ENCODE peak calls at places on chromosomes 3 and 15, in ten cellular contexts. One of them, this sample, is unnamed.

GRCh38 chr3:43153189-43154083 is 47.6 kb upstream of the POMGNT2 start:
- DNase-seq in fibroblast of the conjunctiva: peak
- DNase-seq in sciatic nerve: no peak
- DNase-seq in lower lobe of right lung: no peak
- DNase-seq in NCI-H2171 treated with DMSO at 0.1 percent for 48 hours: no peak
- DNase-seq in hypothalamus: peak
- DNase-seq in GM13977: no peak
- DNase-seq in substantia nigra: peak
- DNase-seq in GM20000: no peak
- DNase-seq in T-helper 1 cell: no peak
- DNase-seq in this sample: peak

GRCh38 chr3:42014949-42015533 is 53.1 kb upstream of the ULK4 start:
- DNase-seq in substantia nigra: peak
- DNase-seq in hypothalamus: no peak
- DNase-seq in GM20000: peak
- DNase-seq in fibroblast of the conjunctiva: no peak
- DNase-seq in lower lobe of right lung: peak
- DNase-seq in sciatic nerve: peak
- DNase-seq in NCI-H2171 treated with DMSO at 0.1 percent for 48 hours: peak
- DNase-seq in GM13977: peak
- DNase-seq in T-helper 1 cell: no peak
- DNase-seq in this sample: peak

GRCh38 chr3:56456117-56456516 is 12.2 kb downstream of the ERC2 start:
- DNase-seq in fibroblast of the conjunctiva: no peak
- DNase-seq in sciatic nerve: no peak
- DNase-seq in T-helper 1 cell: no peak
- DNase-seq in lower lobe of right lung: no peak
- DNase-seq in GM13977: no peak
- DNase-seq in substantia nigra: no peak
- DNase-seq in GM20000: no peak
- DNase-seq in hypothalamus: no peak
- DNase-seq in NCI-H2171 treated with DMSO at 0.1 percent for 48 hours: no peak
- DNase-seq in this sample: no peak

GRCh38 chr3:115517457-115518050 is 105.8 kb upstream of the GAP43 start:
- DNase-seq in substantia nigra: no peak
- DNase-seq in GM13977: no peak
- DNase-seq in lower lobe of right lung: no peak
- DNase-seq in fibroblast of the conjunctiva: no peak
- DNase-seq in NCI-H2171 treated with DMSO at 0.1 percent for 48 hours: no peak
- DNase-seq in GM20000: no peak
- DNase-seq in T-helper 1 cell: no peak
- DNase-seq in sciatic nerve: no peak
- DNase-seq in hypothalamus: no peak
- DNase-seq in this sample: no peak

GRCh38 chr3:17782751-17783150 is 40.3 kb upstream of the TBC1D5 start:
- DNase-seq in T-helper 1 cell: no peak
- DNase-seq in NCI-H2171 treated with DMSO at 0.1 percent for 48 hours: no peak
- DNase-seq in GM13977: no peak
- DNase-seq in substantia nigra: no peak
- DNase-seq in GM20000: no peak
- DNase-seq in lower lobe of right lung: no peak
- DNase-seq in sciatic nerve: no peak
- DNase-seq in fibroblast of the conjunctiva: no peak
- DNase-seq in hypothalamus: no peak
- DNase-seq in this sample: no peak

GRCh38 chr15:52334491-52335160 is 39.0 kb upstream of the MYO5C start:
- DNase-seq in fibroblast of the conjunctiva: no peak
- DNase-seq in sciatic nerve: no peak
- DNase-seq in lower lobe of right lung: no peak
- DNase-seq in GM20000: no peak
- DNase-seq in GM13977: no peak
- DNase-seq in NCI-H2171 treated with DMSO at 0.1 percent for 48 hours: no peak
- DNase-seq in substantia nigra: no peak
- DNase-seq in hypothalamus: no peak
- DNase-seq in T-helper 1 cell: no peak
- DNase-seq in this sample: no peak

GRCh38 chr3:53708001-53708621 is 138.1 kb downstream of the CHDH start:
- DNase-seq in T-helper 1 cell: no peak
- DNase-seq in lower lobe of right lung: peak
- DNase-seq in GM20000: no peak
- DNase-seq in sciatic nerve: no peak
- DNase-seq in fibroblast of the conjunctiva: no peak
- DNase-seq in GM13977: no peak
- DNase-seq in substantia nigra: no peak
- DNase-seq in hypothalamus: no peak
- DNase-seq in NCI-H2171 treated with DMSO at 0.1 percent for 48 hours: no peak
- DNase-seq in this sample: peak

GRCh38 chr3:174775603-174776002 is 83.5 kb upstream of the NAALADL2 start:
- DNase-seq in GM20000: no peak
- DNase-seq in hypothalamus: no peak
- DNase-seq in lower lobe of right lung: no peak
- DNase-seq in T-helper 1 cell: no peak
- DNase-seq in GM13977: no peak
- DNase-seq in fibroblast of the conjunctiva: no peak
- DNase-seq in substantia nigra: no peak
- DNase-seq in sciatic nerve: no peak
- DNase-seq in NCI-H2171 treated with DMSO at 0.1 percent for 48 hours: no peak
- DNase-seq in this sample: no peak

GRCh38 chr3:100403956-100404548 is 2.7 kb downstream of the LNP1 start:
- DNase-seq in hypothalamus: no peak
- DNase-seq in sciatic nerve: no peak
- DNase-seq in substantia nigra: no peak
- DNase-seq in NCI-H2171 treated with DMSO at 0.1 percent for 48 hours: no peak
- DNase-seq in lower lobe of right lung: no peak
- DNase-seq in GM20000: no peak
- DNase-seq in T-helper 1 cell: no peak
- DNase-seq in GM13977: no peak
- DNase-seq in fibroblast of the conjunctiva: no peak
- DNase-seq in this sample: no peak

GRCh38 chr3:184563569-184563925 is 2.0 kb downstream of the EPHB3 start:
- DNase-seq in sciatic nerve: no peak
- DNase-seq in GM20000: no peak
- DNase-seq in lower lobe of right lung: no peak
- DNase-seq in T-helper 1 cell: no peak
- DNase-seq in hypothalamus: peak
- DNase-seq in NCI-H2171 treated with DMSO at 0.1 percent for 48 hours: no peak
- DNase-seq in substantia nigra: no peak
- DNase-seq in GM13977: no peak
- DNase-seq in fibroblast of the conjunctiva: no peak
- DNase-seq in this sample: no peak

GRCh38 chr15:60218256-60218655 is 179.5 kb downstream of the ANXA2 start:
- DNase-seq in hypothalamus: no peak
- DNase-seq in fibroblast of the conjunctiva: no peak
- DNase-seq in GM20000: no peak
- DNase-seq in substantia nigra: no peak
- DNase-seq in NCI-H2171 treated with DMSO at 0.1 percent for 48 hours: no peak
- DNase-seq in GM13977: no peak
- DNase-seq in lower lobe of right lung: no peak
- DNase-seq in sciatic nerve: no peak
- DNase-seq in T-helper 1 cell: no peak
- DNase-seq in this sample: no peak

GRCh38 chr15:94792166-94792565 is 560.8 kb downstream of the MCTP2 start:
- DNase-seq in hypothalamus: no peak
- DNase-seq in T-helper 1 cell: no peak
- DNase-seq in NCI-H2171 treated with DMSO at 0.1 percent for 48 hours: no peak
- DNase-seq in substantia nigra: no peak
- DNase-seq in fibroblast of the conjunctiva: no peak
- DNase-seq in GM13977: no peak
- DNase-seq in lower lobe of right lung: no peak
- DNase-seq in sciatic nerve: no peak
- DNase-seq in GM20000: no peak
- DNase-seq in this sample: no peak

GRCh38 chr15:71078506-71079207 is 36.6 kb upstream of the THSD4 start:
- DNase-seq in NCI-H2171 treated with DMSO at 0.1 percent for 48 hours: no peak
- DNase-seq in GM13977: no peak
- DNase-seq in lower lobe of right lung: no peak
- DNase-seq in GM20000: no peak
- DNase-seq in T-helper 1 cell: no peak
- DNase-seq in substantia nigra: no peak
- DNase-seq in fibroblast of the conjunctiva: no peak
- DNase-seq in sciatic nerve: no peak
- DNase-seq in hypothalamus: no peak
- DNase-seq in this sample: no peak

GRCh38 chr15:89328398-89329254 is 6.0 kb downstream of the POLG start:
- DNase-seq in substantia nigra: no peak
- DNase-seq in fibroblast of the conjunctiva: no peak
- DNase-seq in sciatic nerve: no peak
- DNase-seq in lower lobe of right lung: no peak
- DNase-seq in hypothalamus: no peak
- DNase-seq in GM13977: no peak
- DNase-seq in NCI-H2171 treated with DMSO at 0.1 percent for 48 hours: no peak
- DNase-seq in T-helper 1 cell: no peak
- DNase-seq in GM20000: no peak
- DNase-seq in this sample: no peak

GRCh38 chr3:96756516-96756915 is 57.9 kb upstream of the EPHA6 start:
- DNase-seq in substantia nigra: no peak
- DNase-seq in fibroblast of the conjunctiva: no peak
- DNase-seq in NCI-H2171 treated with DMSO at 0.1 percent for 48 hours: no peak
- DNase-seq in GM20000: no peak
- DNase-seq in T-helper 1 cell: no peak
- DNase-seq in lower lobe of right lung: no peak
- DNase-seq in GM13977: no peak
- DNase-seq in hypothalamus: no peak
- DNase-seq in sciatic nerve: no peak
- DNase-seq in this sample: no peak

GRCh38 chr3:10224794-10225660 is 23.2 kb upstream of the TATDN2 start:
- DNase-seq in GM13977: peak
- DNase-seq in sciatic nerve: peak
- DNase-seq in T-helper 1 cell: peak
- DNase-seq in fibroblast of the conjunctiva: peak
- DNase-seq in hypothalamus: peak
- DNase-seq in GM20000: peak
- DNase-seq in lower lobe of right lung: peak
- DNase-seq in NCI-H2171 treated with DMSO at 0.1 percent for 48 hours: peak
- DNase-seq in substantia nigra: peak
- DNase-seq in this sample: peak

GRCh38 chr15:40263036-40263754 is 19.7 kb downstream of the ANKRD63 start:
- DNase-seq in substantia nigra: no peak
- DNase-seq in GM20000: no peak
- DNase-seq in GM13977: no peak
- DNase-seq in NCI-H2171 treated with DMSO at 0.1 percent for 48 hours: no peak
- DNase-seq in T-helper 1 cell: no peak
- DNase-seq in sciatic nerve: no peak
- DNase-seq in fibroblast of the conjunctiva: peak
- DNase-seq in hypothalamus: no peak
- DNase-seq in lower lobe of right lung: no peak
- DNase-seq in this sample: no peak

GRCh38 chr3:48474619-48475018 is 28.1 kb downstream of the ATRIP start:
- DNase-seq in fibroblast of the conjunctiva: no peak
- DNase-seq in NCI-H2171 treated with DMSO at 0.1 percent for 48 hours: no peak
- DNase-seq in hypothalamus: no peak
- DNase-seq in lower lobe of right lung: no peak
- DNase-seq in GM20000: no peak
- DNase-seq in GM13977: no peak
- DNase-seq in sciatic nerve: no peak
- DNase-seq in T-helper 1 cell: no peak
- DNase-seq in substantia nigra: no peak
- DNase-seq in this sample: no peak

GRCh38 chr3:36911990-36912804 is 32.7 kb downstream of the TRANK1 start:
- DNase-seq in NCI-H2171 treated with DMSO at 0.1 percent for 48 hours: no peak
- DNase-seq in sciatic nerve: no peak
- DNase-seq in T-helper 1 cell: peak
- DNase-seq in GM20000: peak
- DNase-seq in GM13977: peak
- DNase-seq in hypothalamus: no peak
- DNase-seq in fibroblast of the conjunctiva: peak
- DNase-seq in substantia nigra: no peak
- DNase-seq in lower lobe of right lung: no peak
- DNase-seq in this sample: no peak

GRCh38 chr3:108223928-108224327 is 1.7 kb upstream of the IFT57 start:
- DNase-seq in T-helper 1 cell: no peak
- DNase-seq in NCI-H2171 treated with DMSO at 0.1 percent for 48 hours: no peak
- DNase-seq in substantia nigra: no peak
- DNase-seq in GM13977: no peak
- DNase-seq in fibroblast of the conjunctiva: peak
- DNase-seq in lower lobe of right lung: no peak
- DNase-seq in sciatic nerve: no peak
- DNase-seq in GM20000: no peak
- DNase-seq in hypothalamus: peak
- DNase-seq in this sample: no peak

GRCh38 chr15:91456251-91456718 is 356.2 kb downstream of the SV2B start:
- DNase-seq in hypothalamus: no peak
- DNase-seq in GM13977: no peak
- DNase-seq in T-helper 1 cell: no peak
- DNase-seq in substantia nigra: no peak
- DNase-seq in fibroblast of the conjunctiva: no peak
- DNase-seq in NCI-H2171 treated with DMSO at 0.1 percent for 48 hours: no peak
- DNase-seq in GM20000: no peak
- DNase-seq in sciatic nerve: no peak
- DNase-seq in lower lobe of right lung: no peak
- DNase-seq in this sample: no peak

GRCh38 chr3:54079314-54079713 is 43.0 kb upstream of the CACNA2D3 start:
- DNase-seq in substantia nigra: no peak
- DNase-seq in GM20000: no peak
- DNase-seq in fibroblast of the conjunctiva: no peak
- DNase-seq in hypothalamus: no peak
- DNase-seq in NCI-H2171 treated with DMSO at 0.1 percent for 48 hours: no peak
- DNase-seq in sciatic nerve: no peak
- DNase-seq in lower lobe of right lung: no peak
- DNase-seq in GM13977: no peak
- DNase-seq in T-helper 1 cell: no peak
- DNase-seq in this sample: no peak

GRCh38 chr3:41148446-41148845 is 50.9 kb upstream of the CTNNB1 start:
- DNase-seq in GM13977: no peak
- DNase-seq in NCI-H2171 treated with DMSO at 0.1 percent for 48 hours: peak
- DNase-seq in hypothalamus: no peak
- DNase-seq in fibroblast of the conjunctiva: no peak
- DNase-seq in lower lobe of right lung: no peak
- DNase-seq in substantia nigra: no peak
- DNase-seq in sciatic nerve: no peak
- DNase-seq in T-helper 1 cell: no peak
- DNase-seq in GM20000: no peak
- DNase-seq in this sample: peak

GRCh38 chr3:20637729-20638128 is 451.7 kb upstream of the SGO1 start:
- DNase-seq in sciatic nerve: no peak
- DNase-seq in NCI-H2171 treated with DMSO at 0.1 percent for 48 hours: peak
- DNase-seq in hypothalamus: no peak
- DNase-seq in GM13977: no peak
- DNase-seq in substantia nigra: no peak
- DNase-seq in GM20000: no peak
- DNase-seq in T-helper 1 cell: no peak
- DNase-seq in fibroblast of the conjunctiva: no peak
- DNase-seq in lower lobe of right lung: no peak
- DNase-seq in this sample: no peak

GRCh38 chr3:114377426-114377825 is 83.6 kb downstream of the TIGIT start:
- DNase-seq in substantia nigra: no peak
- DNase-seq in GM13977: no peak
- DNase-seq in hypothalamus: no peak
- DNase-seq in sciatic nerve: no peak
- DNase-seq in GM20000: no peak
- DNase-seq in NCI-H2171 treated with DMSO at 0.1 percent for 48 hours: no peak
- DNase-seq in T-helper 1 cell: no peak
- DNase-seq in fibroblast of the conjunctiva: no peak
- DNase-seq in lower lobe of right lung: no peak
- DNase-seq in this sample: no peak

GRCh38 chr3:10845240-10845761 is 29.3 kb downstream of the SLC6A11 start:
- DNase-seq in NCI-H2171 treated with DMSO at 0.1 percent for 48 hours: no peak
- DNase-seq in GM20000: no peak
- DNase-seq in sciatic nerve: no peak
- DNase-seq in T-helper 1 cell: no peak
- DNase-seq in GM13977: no peak
- DNase-seq in fibroblast of the conjunctiva: no peak
- DNase-seq in lower lobe of right lung: peak
- DNase-seq in substantia nigra: no peak
- DNase-seq in hypothalamus: peak
- DNase-seq in this sample: no peak

GRCh38 chr15:70643783-70644125 is 119.6 kb downstream of the UACA start:
- DNase-seq in GM13977: no peak
- DNase-seq in substantia nigra: no peak
- DNase-seq in fibroblast of the conjunctiva: no peak
- DNase-seq in lower lobe of right lung: no peak
- DNase-seq in GM20000: no peak
- DNase-seq in hypothalamus: no peak
- DNase-seq in T-helper 1 cell: no peak
- DNase-seq in sciatic nerve: no peak
- DNase-seq in NCI-H2171 treated with DMSO at 0.1 percent for 48 hours: no peak
- DNase-seq in this sample: no peak

GRCh38 chr15:66820474-66821258 is 118.6 kb downstream of the SMAD6 start:
- DNase-seq in substantia nigra: no peak
- DNase-seq in hypothalamus: no peak
- DNase-seq in fibroblast of the conjunctiva: no peak
- DNase-seq in lower lobe of right lung: no peak
- DNase-seq in T-helper 1 cell: no peak
- DNase-seq in GM20000: no peak
- DNase-seq in GM13977: no peak
- DNase-seq in sciatic nerve: peak
- DNase-seq in NCI-H2171 treated with DMSO at 0.1 percent for 48 hours: no peak
- DNase-seq in this sample: peak